ENCODE peak calls at places on chromosomes 7 and 10, in five cellular contexts. N is WERI-Rb-1, S is MM.1S, P is amygdala, Q is pancreas. Z is an unnamed sample.

GRCh38 chr10:122293156-122293978 is 22.3 kb downstream of the BTBD16 start:
- DNase-seq in N (no peak), S (no peak), P (no peak), Q (no peak), Z (no peak)

GRCh38 chr7:151777511-151777880 is 99.4 kb downstream of the PRKAG2 start:
- DNase-seq in N (no peak), S (no peak), P (no peak), Q (no peak), Z (no peak)

GRCh38 chr10:24350111-24350921 is 141.4 kb downstream of the KIAA1217 start:
- DNase-seq in N (no peak), S (no peak), P (no peak), Q (no peak), Z (no peak)

GRCh38 chr7:32204361-32205018 is 134.3 kb upstream of the PDE1C start:
- DNase-seq in N (peak), S (peak), P (peak), Q (peak), Z (peak)

GRCh38 chr10:37872283-37872682 is 14.9 kb upstream of the ZNF248 start:
- DNase-seq in N (no peak), S (no peak), P (no peak), Q (no peak), Z (no peak)

GRCh38 chr7:130490888-130491771 is 755 bp upstream of the MEST start:
- DNase-seq in N (no peak), S (peak), P (no peak), Q (peak), Z (no peak)

GRCh38 chr10:116741391-116742351 is 695 bp downstream of the HSPA12A start:
- DNase-seq in N (peak), S (no peak), P (peak), Q (no peak), Z (no peak)

GRCh38 chr7:131600578-131600977 is 44.1 kb upstream of the PODXL start:
- DNase-seq in N (no peak), S (no peak), P (no peak), Q (no peak), Z (no peak)

GRCh38 chr10:95467162-95467599 is 94.0 kb downstream of the SORBS1 start:
- DNase-seq in N (no peak), S (no peak), P (no peak), Q (peak), Z (no peak)

GRCh38 chr7:40599836-40600235 is 465.0 kb downstream of the SUGCT start:
- DNase-seq in N (no peak), S (no peak), P (no peak), Q (no peak), Z (no peak)

GRCh38 chr7:106575138-106575823 is 85.7 kb downstream of the CCDC71L start:
- DNase-seq in N (no peak), S (no peak), P (no peak), Q (no peak), Z (no peak)

GRCh38 chr10:79260803-79261740 is 86.2 kb upstream of the PPIF start:
- DNase-seq in N (peak), S (peak), P (no peak), Q (no peak), Z (peak)

GRCh38 chr7:28573751-28574295 is 161.5 kb downstream of the CREB5 start:
- DNase-seq in N (no peak), S (no peak), P (no peak), Q (no peak), Z (no peak)

GRCh38 chr7:26688936-26689506 is 175.4 kb downstream of the SKAP2 start:
- DNase-seq in N (no peak), S (peak), P (no peak), Q (no peak), Z (no peak)

GRCh38 chr10:116668446-116668845 is 47.7 kb downstream of the PNLIPRP2 start:
- DNase-seq in N (no peak), S (no peak), P (no peak), Q (no peak), Z (no peak)

GRCh38 chr10:78953124-78954008 is 115.4 kb upstream of the ZMIZ1 start:
- DNase-seq in N (no peak), S (no peak), P (no peak), Q (no peak), Z (no peak)

GRCh38 chr10:113305871-113306270 is 247.0 kb upstream of the HABP2 start:
- DNase-seq in N (no peak), S (no peak), P (no peak), Q (no peak), Z (no peak)

GRCh38 chr7:158295966-158296797 is 291.4 kb downstream of the PTPRN2 start:
- DNase-seq in N (no peak), S (no peak), P (no peak), Q (no peak), Z (no peak)

GRCh38 chr10:70197235-70197952 is 27.1 kb upstream of the SAR1A start:
- DNase-seq in N (no peak), S (no peak), P (no peak), Q (no peak), Z (no peak)

GRCh38 chr7:77426052-77426404 is 9.9 kb upstream of the GSAP start:
- DNase-seq in N (no peak), S (peak), P (no peak), Q (no peak), Z (no peak)

GRCh38 chr7:105853931-105854419 is 22.4 kb downstream of the ATXN7L1 start:
- DNase-seq in N (no peak), S (no peak), P (no peak), Q (no peak), Z (no peak)

GRCh38 chr10:78972947-78973900 is 95.5 kb upstream of the ZMIZ1 start:
- DNase-seq in N (peak), S (peak), P (peak), Q (peak), Z (peak)

GRCh38 chr7:107167483-107168232 is 1.1 kb upstream of the HBP1 start:
- DNase-seq in N (no peak), S (peak), P (peak), Q (no peak), Z (peak)

GRCh38 chr7:155653773-155654172 is 9.3 kb downstream of the RBM33 start:
- DNase-seq in N (no peak), S (no peak), P (no peak), Q (no peak), Z (no peak)

Z was measured in COR-L47.